ENCODE peak calls at places on chromosomes 2 and 18, in seven cellular contexts. Q is AG10803, D is choroid plexus epithelial cell, K is cardiac muscle cell, I is GM12878, Z is H1, J is colonic mucosa. V is an unnamed sample.

GRCh38 chr2:37477921-37478320 is 133.5 kb downstream of the QPCT start:
- DNase-seq in Q (peak), D (no peak), K (no peak), I (no peak), Z (no peak), J (no peak), V (no peak)

GRCh38 chr2:77484026-77484425 is 38.1 kb downstream of the LRRTM4 start:
- DNase-seq in Q (no peak), D (no peak), K (no peak), I (no peak), Z (no peak), J (no peak), V (no peak)

GRCh38 chr2:62354771-62355550 is 151.0 kb downstream of the TMEM17 start:
- DNase-seq in Q (no peak), D (no peak), K (no peak), I (no peak), Z (peak), J (no peak), V (peak)

GRCh38 chr2:112474844-112475486 is 7.0 kb upstream of the TTL start:
- DNase-seq in Q (peak), D (peak), K (peak), I (no peak), Z (no peak), J (no peak), V (no peak)

GRCh38 chr2:229164545-229165249 is 106.4 kb downstream of the PID1 start:
- DNase-seq in Q (peak), D (peak), K (peak), I (no peak), Z (no peak), J (no peak), V (peak)

GRCh38 chr2:8249191-8249590 is 432.7 kb upstream of the ID2 start:
- DNase-seq in Q (peak), D (no peak), K (no peak), I (no peak), Z (no peak), J (no peak), V (no peak)

GRCh38 chr2:11073791-11074190 is 81.5 kb upstream of the SLC66A3 start:
- DNase-seq in Q (peak), D (peak), K (peak), I (no peak), Z (no peak), J (no peak), V (peak)

GRCh38 chr18:51621103-51621969 is 423.9 kb upstream of the MEX3C start:
- DNase-seq in Q (peak), D (peak), K (peak), I (peak), Z (peak), J (peak), V (peak)

GRCh38 chr2:1678609-1679008 is 65.7 kb downstream of the PXDN start:
- DNase-seq in Q (no peak), D (no peak), K (no peak), I (no peak), Z (no peak), J (no peak), V (no peak)

GRCh38 chr2:209091026-209091425 is 332.8 kb upstream of the MAP2 start:
- DNase-seq in Q (no peak), D (no peak), K (no peak), I (no peak), Z (no peak), J (no peak), V (peak)

GRCh38 chr2:69997296-69998184 is 36.1 kb upstream of the ASPRV1 start:
- DNase-seq in Q (peak), D (peak), K (no peak), I (no peak), Z (no peak), J (no peak), V (peak)

GRCh38 chr18:10822457-10822856 is 296.6 kb downstream of the NAPG start:
- DNase-seq in Q (no peak), D (peak), K (peak), I (no peak), Z (no peak), J (no peak), V (no peak)

GRCh38 chr18:63511285-63511684 is 30.9 kb upstream of the SERPINB12 start:
- DNase-seq in Q (peak), D (peak), K (peak), I (no peak), Z (peak), J (no peak), V (peak)

GRCh38 chr2:60641866-60642788 is 88.7 kb upstream of the BCL11A start:
- DNase-seq in Q (peak), D (peak), K (peak), I (no peak), Z (no peak), J (peak), V (peak)

GRCh38 chr2:120175000-120175581 is 48.1 kb downstream of the TMEM185B start:
- DNase-seq in Q (peak), D (peak), K (peak), I (no peak), Z (no peak), J (peak), V (peak)

GRCh38 chr2:160308915-160309314 is 108.8 kb upstream of the ITGB6 start:
- DNase-seq in Q (peak), D (peak), K (peak), I (no peak), Z (peak), J (no peak), V (peak)

GRCh38 chr18:14970027-14970426 is 222.1 kb downstream of the ANKRD30B start:
- DNase-seq in Q (peak), D (no peak), K (no peak), I (no peak), Z (no peak), J (no peak), V (peak)

GRCh38 chr2:20027715-20028434 is 15.4 kb upstream of the MATN3 start:
- DNase-seq in Q (peak), D (peak), K (peak), I (no peak), Z (no peak), J (no peak), V (no peak)

GRCh38 chr2:10325278-10326145 is 22.8 kb downstream of the HPCAL1 start:
- DNase-seq in Q (no peak), D (no peak), K (no peak), I (no peak), Z (no peak), J (peak), V (no peak)

GRCh38 chr2:240466579-240467148 is 31.2 kb downstream of the GPC1 start:
- DNase-seq in Q (no peak), D (no peak), K (no peak), I (no peak), Z (no peak), J (no peak), V (no peak)

GRCh38 chr2:46143401-46144132 is 153.6 kb upstream of the EPAS1 start:
- DNase-seq in Q (no peak), D (no peak), K (no peak), I (no peak), Z (no peak), J (no peak), V (peak)

GRCh38 chr2:47266939-47267338 is 111.8 kb upstream of the STPG4 start:
- DNase-seq in Q (no peak), D (no peak), K (no peak), I (no peak), Z (no peak), J (no peak), V (no peak)

GRCh38 chr18:23934863-23935262 is 79.7 kb upstream of the TTC39C start:
- DNase-seq in Q (no peak), D (no peak), K (no peak), I (no peak), Z (no peak), J (no peak), V (no peak)

GRCh38 chr2:1591461-1591770 is 152.9 kb downstream of the PXDN start:
- DNase-seq in Q (no peak), D (no peak), K (peak), I (no peak), Z (no peak), J (no peak), V (no peak)

GRCh38 chr18:3279201-3280185 is 17.6 kb downstream of the MYL12B start:
- DNase-seq in Q (no peak), D (no peak), K (no peak), I (no peak), Z (no peak), J (no peak), V (no peak)
- TF ChIP-seq CTCF in Q (no peak), D (peak), K (no peak), I (no peak), Z (no peak), J (no peak), V (no peak)

GRCh38 chr2:168843253-168843652 is 40.8 kb downstream of the NOSTRIN start:
- DNase-seq in Q (no peak), D (no peak), K (no peak), I (no peak), Z (no peak), J (no peak), V (no peak)
- H3K4me3 ChIP-seq in Q (no peak), D (no peak), K (no peak), I (no peak), Z (no peak), J (no peak), V (no peak)

GRCh38 chr2:183348492-183348891 is 224.2 kb downstream of the NUP35 start:
- DNase-seq in Q (no peak), D (no peak), K (no peak), I (peak), Z (no peak), J (no peak), V (no peak)
- TF ChIP-seq CTCF in Q (no peak), D (no peak), K (no peak), I (no peak), Z (no peak), J (no peak), V (no peak)

DNA sequence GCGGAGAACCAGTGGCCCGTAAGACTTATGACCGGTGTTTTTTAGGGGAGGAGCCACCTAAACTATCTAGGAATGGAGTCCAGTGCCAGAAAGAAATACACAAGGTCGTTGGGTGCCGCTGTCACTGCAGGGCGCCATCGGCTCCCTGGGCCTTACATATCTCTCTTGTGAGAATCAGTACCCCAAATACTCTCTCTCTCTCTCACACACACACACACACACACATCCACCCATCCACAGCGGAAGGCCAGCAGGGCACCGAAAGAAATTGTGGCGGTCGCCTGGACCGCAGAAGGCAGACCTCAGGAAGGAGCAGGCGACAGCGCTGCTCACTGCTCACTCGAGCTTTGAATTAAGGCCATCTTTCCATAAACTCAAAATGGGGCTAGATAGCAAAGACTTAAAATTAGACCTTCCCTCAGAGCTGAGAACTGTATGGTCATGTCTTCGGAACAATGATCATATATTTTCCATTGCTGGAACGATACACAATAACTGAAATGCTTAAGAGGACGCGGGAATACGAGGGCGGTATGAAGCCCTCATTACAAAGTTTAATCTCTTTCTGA is 10.3 kb downstream of the NR4A2 start:
- DNase-seq in Q (no peak), D (no peak), K (no peak), I (no peak), Z (no peak), J (peak), V (no peak)
- H3K4me3 ChIP-seq in Q (no peak), D (no peak), K (peak), I (peak), Z (peak), J (peak), V (peak)

DNA sequence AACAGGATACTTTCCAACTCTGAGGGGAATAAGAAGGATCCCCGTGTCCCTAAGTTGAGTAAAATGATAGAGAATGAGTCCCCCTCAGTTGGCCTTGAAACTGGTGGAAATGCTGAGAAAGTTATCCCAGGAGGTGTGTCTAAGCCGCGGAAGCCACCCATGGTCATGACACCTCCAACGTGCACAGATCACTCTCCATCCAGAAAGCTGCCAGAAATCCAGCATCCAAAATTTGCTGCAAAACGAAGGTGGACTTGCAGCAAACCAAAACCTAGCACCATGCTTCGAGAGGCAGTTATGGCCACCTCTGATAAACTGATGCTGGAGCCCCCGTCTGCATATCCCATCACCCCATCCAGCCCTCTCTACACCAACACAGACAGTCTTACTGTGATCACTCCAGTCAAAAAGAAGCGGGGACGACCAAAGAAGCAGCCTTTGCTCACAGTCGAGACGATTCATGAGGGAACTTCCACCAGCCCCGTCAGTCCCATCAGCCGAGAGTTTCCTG is 270.1 kb downstream of the SETBP1 start:
- DNase-seq in Q (no peak), D (no peak), K (no peak), I (no peak), Z (no peak), J (no peak), V (no peak)
- TF ChIP-seq CTCF in Q (no peak), D (no peak), K (no peak), I (no peak), Z (no peak), J (no peak), V (no peak)

GRCh38 chr2:68790600-68790999 is 56.0 kb downstream of the ARHGAP25 start:
- DNase-seq in Q (no peak), D (no peak), K (no peak), I (no peak), Z (no peak), J (no peak), V (no peak)

GRCh38 chr2:68789603-68790002 is 55.0 kb downstream of the ARHGAP25 start:
- DNase-seq in Q (no peak), D (no peak), K (no peak), I (peak), Z (no peak), J (no peak), V (no peak)

GRCh38 chr2:68784191-68784590 is 49.6 kb downstream of the ARHGAP25 start:
- DNase-seq in Q (no peak), D (no peak), K (no peak), I (no peak), Z (no peak), J (no peak), V (no peak)

GRCh38 chr2:68779595-68779994 is 45.0 kb downstream of the ARHGAP25 start:
- DNase-seq in Q (no peak), D (no peak), K (no peak), I (no peak), Z (no peak), J (no peak), V (no peak)

DNA sequence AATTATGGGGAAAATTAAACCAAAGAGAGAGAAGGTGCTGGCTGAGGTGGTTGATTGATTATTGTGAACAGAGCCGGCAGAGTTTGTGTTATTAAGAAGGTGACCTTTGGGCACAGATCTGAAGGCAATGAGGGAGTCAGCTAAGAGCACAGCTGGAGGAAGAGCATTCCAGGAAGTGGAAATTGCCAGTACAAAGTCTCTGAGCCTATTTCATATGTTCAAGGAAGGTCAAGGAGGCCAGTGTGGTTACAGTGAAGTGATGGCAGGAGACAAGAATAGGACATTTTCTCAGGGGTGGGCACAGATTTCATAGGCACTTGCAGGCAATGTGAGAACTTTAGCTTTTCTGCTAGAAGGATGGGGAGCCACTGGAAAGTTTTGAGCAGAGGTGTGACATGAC is 50.2 kb downstream of the ARHGAP25 start:
- DNase-seq in Q (no peak), D (no peak), K (no peak), I (no peak), Z (no peak), J (no peak), V (no peak)
- H3K4me3 ChIP-seq in Q (no peak), D (no peak), K (no peak), I (no peak), Z (no peak), J (no peak), V (no peak)

GRCh38 chr18:12990977-12991838 is at the start of gene CEP192:
- DNase-seq in Q (peak), D (peak), K (peak), I (peak), Z (peak), J (peak), V (peak)
- TF ChIP-seq CTCF in Q (no peak), D (no peak), K (peak), I (no peak), Z (no peak), J (no peak), V (peak)

V was measured in bronchial epithelial cell.